ENCODE peak calls at places on chromosomes 2 and 18, in ten cellular contexts. M is H7, Z is AG04450, D is tibial artery, W is AG10803, B is astrocyte of the cerebellum, C is cardiac fibroblast, E is psoas muscle, H is mucosa of descending colon, J is epithelial cell of esophagus. R is an unnamed sample.

GRCh38 chr2:39370101-39370500 is 67.0 kb downstream of the MAP4K3 start:
- DNase-seq in M (no peak), Z (no peak), D (no peak), W (no peak), B (no peak), C (peak), E (no peak), H (no peak), J (peak), R (no peak)

GRCh38 chr2:156339110-156339847 is 6.8 kb upstream of the NR4A2 start:
- DNase-seq in M (no peak), Z (no peak), D (no peak), W (no peak), B (no peak), C (no peak), E (no peak), H (no peak), J (peak), R (no peak)

GRCh38 chr2:28952806-28953190 is 28.3 kb upstream of the TOGARAM2 start:
- DNase-seq in M (no peak), Z (no peak), D (no peak), W (no peak), B (no peak), C (no peak), E (no peak), H (no peak), J (no peak), R (no peak)

GRCh38 chr18:28766027-28766426 is 589.1 kb upstream of the CDH2 start:
- DNase-seq in M (no peak), Z (no peak), D (no peak), W (no peak), B (no peak), C (peak), E (no peak), H (no peak), J (no peak), R (no peak)

GRCh38 chr18:45589559-45590041 is 25.7 kb upstream of the SLC14A2 start:
- DNase-seq in M (peak), Z (peak), D (no peak), W (peak), B (peak), C (peak), E (peak), H (no peak), J (peak), R (no peak)

GRCh38 chr2:98134138-98134537 is 47.2 kb downstream of the VWA3B start:
- DNase-seq in M (peak), Z (no peak), D (no peak), W (no peak), B (peak), C (peak), E (peak), H (no peak), J (peak), R (no peak)

GRCh38 chr2:205717999-205718398 is 35.7 kb downstream of the NRP2 start:
- DNase-seq in M (no peak), Z (no peak), D (no peak), W (no peak), B (no peak), C (no peak), E (no peak), H (no peak), J (no peak), R (no peak)

GRCh38 chr2:228657807-228658402 is 476.4 kb upstream of the SPHKAP start:
- DNase-seq in M (peak), Z (no peak), D (no peak), W (peak), B (peak), C (peak), E (no peak), H (no peak), J (peak), R (no peak)

GRCh38 chr2:128037624-128038023 is 9.8 kb upstream of the SAP130 start:
- DNase-seq in M (peak), Z (no peak), D (no peak), W (no peak), B (no peak), C (no peak), E (no peak), H (no peak), J (no peak), R (no peak)

GRCh38 chr2:225400060-225400511 is 576 bp downstream of the NYAP2 start:
- DNase-seq in M (peak), Z (peak), D (no peak), W (peak), B (peak), C (peak), E (no peak), H (no peak), J (peak), R (no peak)

GRCh38 chr2:46801731-46802664 is 113.6 kb downstream of the MCFD2 start:
- DNase-seq in M (no peak), Z (no peak), D (no peak), W (peak), B (no peak), C (peak), E (no peak), H (no peak), J (peak), R (no peak)

GRCh38 chr2:231642631-231643493 is 50.2 kb downstream of the TEX44 start:
- DNase-seq in M (peak), Z (peak), D (peak), W (peak), B (peak), C (peak), E (peak), H (peak), J (peak), R (peak)

GRCh38 chr2:84882775-84883550 is 2.1 kb upstream of the TRABD2A start:
- DNase-seq in M (no peak), Z (no peak), D (no peak), W (no peak), B (no peak), C (no peak), E (no peak), H (no peak), J (no peak), R (no peak)

GRCh38 chr2:147468349-147468748 is 376.5 kb upstream of the ACVR2A start:
- DNase-seq in M (no peak), Z (no peak), D (no peak), W (no peak), B (no peak), C (no peak), E (no peak), H (no peak), J (no peak), R (no peak)

GRCh38 chr2:10305254-10305635 is 2.5 kb downstream of the HPCAL1 start:
- DNase-seq in M (no peak), Z (no peak), D (no peak), W (peak), B (no peak), C (no peak), E (no peak), H (peak), J (no peak), R (no peak)

GRCh38 chr2:160940699-160941098 is 219.5 kb upstream of the TANK start:
- DNase-seq in M (no peak), Z (no peak), D (no peak), W (peak), B (no peak), C (peak), E (no peak), H (no peak), J (peak), R (no peak)

GRCh38 chr2:234422242-234422641 is 74.6 kb downstream of the ARL4C start:
- DNase-seq in M (no peak), Z (peak), D (no peak), W (peak), B (peak), C (peak), E (no peak), H (no peak), J (peak), R (no peak)

GRCh38 chr2:201880620-201881381 is 74.5 kb downstream of the CDK15 start:
- DNase-seq in M (no peak), Z (no peak), D (peak), W (peak), B (no peak), C (peak), E (no peak), H (no peak), J (no peak), R (no peak)

GRCh38 chr2:238459081-238459629 is 32.4 kb downstream of the ASB1 start:
- DNase-seq in M (no peak), Z (no peak), D (peak), W (peak), B (peak), C (peak), E (peak), H (no peak), J (no peak), R (no peak)

GRCh38 chr2:232632904-232633412 is 446 bp upstream of the EFHD1 start:
- DNase-seq in M (no peak), Z (no peak), D (peak), W (no peak), B (no peak), C (peak), E (peak), H (peak), J (no peak), R (peak)

GRCh38 chr2:74566423-74567085 is 12.0 kb downstream of the DOK1 start:
- DNase-seq in M (no peak), Z (no peak), D (no peak), W (peak), B (peak), C (peak), E (no peak), H (no peak), J (peak), R (peak)

GRCh38 chr18:31555971-31556747 is 35.5 kb upstream of the TTR start:
- DNase-seq in M (peak), Z (peak), D (no peak), W (peak), B (peak), C (peak), E (no peak), H (no peak), J (peak), R (no peak)

GRCh38 chr18:6873352-6873751 is 143.8 kb downstream of the ARHGAP28 start:
- DNase-seq in M (no peak), Z (no peak), D (no peak), W (no peak), B (no peak), C (no peak), E (no peak), H (no peak), J (no peak), R (no peak)

GRCh38 chr2:22887426-22887825 is 497.6 kb upstream of the KLHL29 start:
- DNase-seq in M (no peak), Z (no peak), D (no peak), W (no peak), B (no peak), C (no peak), E (no peak), H (no peak), J (no peak), R (no peak)

GRCh38 chr18:67199993-67200617 is 316.4 kb downstream of the DSEL start:
- DNase-seq in M (no peak), Z (peak), D (no peak), W (peak), B (peak), C (peak), E (no peak), H (no peak), J (peak), R (no peak)

GRCh38 chr2:225270861-225271260 is 128.6 kb upstream of the NYAP2 start:
- DNase-seq in M (no peak), Z (no peak), D (no peak), W (peak), B (peak), C (peak), E (no peak), H (no peak), J (peak), R (no peak)

GRCh38 chr2:10449838-10450691 is 1.9 kb upstream of the ODC1 start:
- DNase-seq in M (peak), Z (no peak), D (no peak), W (no peak), B (no peak), C (peak), E (no peak), H (peak), J (peak), R (no peak)

DNA sequence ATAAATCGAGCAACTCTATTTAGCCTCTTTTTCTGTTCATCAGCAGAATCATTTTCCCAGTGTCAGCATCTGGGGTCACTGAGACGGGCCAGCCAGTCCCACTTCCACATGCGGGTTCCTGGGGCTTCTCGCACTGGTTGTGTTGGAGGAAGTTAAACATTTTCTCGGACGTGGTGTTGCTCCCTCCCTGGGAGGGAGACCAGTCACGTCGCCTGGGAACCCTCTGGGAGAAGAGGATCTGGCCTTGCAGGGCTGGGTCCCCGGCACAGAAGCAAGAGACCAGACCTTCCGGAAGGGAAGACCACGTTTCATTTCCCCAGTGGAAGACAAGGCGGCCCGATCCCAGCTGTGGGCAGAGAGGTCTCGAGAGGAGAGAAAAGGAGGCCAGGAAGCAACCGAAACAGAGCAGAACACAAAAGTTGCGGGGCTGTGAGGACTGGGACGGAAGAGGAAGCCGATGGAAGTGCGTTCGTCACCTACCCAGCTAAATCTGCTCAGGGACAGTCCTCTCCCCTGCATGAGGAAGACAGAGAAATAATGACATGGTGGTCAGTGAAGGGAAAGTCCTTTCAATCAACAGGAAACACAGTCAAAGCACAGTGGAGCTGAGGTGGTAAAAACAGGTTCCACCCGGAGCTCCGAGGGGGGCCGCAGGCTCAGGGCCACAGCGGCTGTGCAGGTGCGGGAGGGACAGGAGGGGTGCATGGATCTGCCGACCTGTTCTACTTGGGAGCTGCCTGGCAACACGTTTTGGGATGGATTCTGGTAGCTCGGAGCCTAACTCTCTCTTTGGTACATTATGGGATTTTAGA is 144.4 kb downstream of the MBP start:
- DNase-seq in M (no peak), Z (no peak), D (peak), W (no peak), B (no peak), C (peak), E (peak), H (peak), J (no peak), R (no peak)
- H3K4me3 ChIP-seq in M (no peak), Z (no peak), D (no peak), W (no peak), B (no peak), C (no peak), E (peak), H (no peak), J (no peak), R (peak)

GRCh38 chr2:235542728-235543125 is 48.9 kb downstream of the AGAP1 start:
- DNase-seq in M (peak), Z (no peak), D (no peak), W (no peak), B (no peak), C (no peak), E (no peak), H (peak), J (no peak), R (no peak)
- H3K4me3 ChIP-seq in M (no peak), Z (no peak), D (no peak), W (no peak), B (no peak), C (no peak), E (no peak), H (no peak), J (no peak), R (no peak)

DNA sequence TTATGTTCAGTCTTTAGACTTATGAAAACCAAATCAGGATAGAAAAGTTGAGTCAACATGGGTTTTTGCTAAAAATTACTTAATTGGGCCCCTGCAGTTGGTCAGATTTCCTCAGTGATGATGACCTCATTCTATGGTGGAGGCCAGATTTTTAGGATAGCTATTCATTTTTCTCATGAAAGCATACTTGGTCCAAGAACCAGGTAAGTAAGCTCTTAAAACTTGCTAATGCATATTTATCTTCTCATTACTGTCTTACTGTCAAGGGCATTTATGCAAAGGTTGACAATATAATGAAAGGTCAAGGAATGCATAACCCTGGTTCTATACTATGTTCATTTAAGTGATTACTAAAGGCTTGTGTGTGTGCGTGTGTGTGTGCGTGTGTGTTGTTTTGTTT is 650.6 kb downstream of the SATB2 start:
- DNase-seq in M (no peak), Z (no peak), D (no peak), W (peak), B (peak), C (peak), E (no peak), H (no peak), J (no peak), R (no peak)
- H3K4me3 ChIP-seq in M (no peak), Z (no peak), D (no peak), W (no peak), B (no peak), C (no peak), E (no peak), H (no peak), J (no peak), R (no peak)

GRCh38 chr2:61450144-61450543 is 20.7 kb downstream of the USP34 start:
- DNase-seq in M (no peak), Z (no peak), D (no peak), W (no peak), B (no peak), C (no peak), E (no peak), H (no peak), J (peak), R (no peak)

GRCh38 chr2:61451178-61451577 is 19.7 kb downstream of the USP34 start:
- DNase-seq in M (no peak), Z (no peak), D (no peak), W (no peak), B (no peak), C (no peak), E (no peak), H (no peak), J (no peak), R (no peak)

GRCh38 chr2:61443342-61444041 is 27.4 kb downstream of the USP34 start:
- DNase-seq in M (no peak), Z (no peak), D (no peak), W (no peak), B (no peak), C (no peak), E (no peak), H (no peak), J (no peak), R (no peak)

GRCh38 chr2:61452392-61452791 is 18.5 kb downstream of the USP34 start:
- DNase-seq in M (no peak), Z (no peak), D (no peak), W (no peak), B (no peak), C (no peak), E (no peak), H (no peak), J (no peak), R (no peak)

GRCh38 chr2:61448229-61448628 is 22.7 kb downstream of the USP34 start:
- DNase-seq in M (no peak), Z (no peak), D (no peak), W (no peak), B (no peak), C (no peak), E (no peak), H (no peak), J (no peak), R (no peak)
- H3K4me3 ChIP-seq in M (no peak), Z (no peak), D (no peak), W (no peak), B (no peak), C (no peak), E (no peak), H (no peak), J (no peak), R (no peak)

GRCh38 chr2:20181761-20182160 is 43.2 kb downstream of the SDC1 start:
- DNase-seq in M (no peak), Z (no peak), D (no peak), W (no peak), B (no peak), C (no peak), E (no peak), H (peak), J (no peak), R (no peak)

GRCh38 chr2:20179179-20179754 is 45.7 kb downstream of the SDC1 start:
- DNase-seq in M (no peak), Z (no peak), D (no peak), W (no peak), B (no peak), C (no peak), E (no peak), H (peak), J (no peak), R (no peak)

GRCh38 chr2:20179755-20180594 is 45.0 kb downstream of the SDC1 start:
- DNase-seq in M (peak), Z (no peak), D (no peak), W (no peak), B (no peak), C (no peak), E (no peak), H (peak), J (peak), R (no peak)

GRCh38 chr2:20182241-20182931 is 42.5 kb downstream of the SDC1 start:
- DNase-seq in M (peak), Z (no peak), D (no peak), W (peak), B (no peak), C (peak), E (peak), H (peak), J (peak), R (no peak)

GRCh38 chr2:20180676-20181648 is 44.0 kb downstream of the SDC1 start:
- DNase-seq in M (peak), Z (no peak), D (no peak), W (no peak), B (no peak), C (no peak), E (no peak), H (peak), J (no peak), R (no peak)
- H3K4me3 ChIP-seq in M (no peak), Z (no peak), D (no peak), W (no peak), B (no peak), C (no peak), E (no peak), H (no peak), J (no peak), R (no peak)

GRCh38 chr2:226792155-226792871 is 7.3 kb downstream of the IRS1 start:
- DNase-seq in M (peak), Z (no peak), D (no peak), W (peak), B (no peak), C (peak), E (no peak), H (no peak), J (peak), R (no peak)
- H3K4me3 ChIP-seq in M (peak), Z (peak), D (peak), W (peak), B (peak), C (peak), E (peak), H (no peak), J (peak), R (peak)

DNA sequence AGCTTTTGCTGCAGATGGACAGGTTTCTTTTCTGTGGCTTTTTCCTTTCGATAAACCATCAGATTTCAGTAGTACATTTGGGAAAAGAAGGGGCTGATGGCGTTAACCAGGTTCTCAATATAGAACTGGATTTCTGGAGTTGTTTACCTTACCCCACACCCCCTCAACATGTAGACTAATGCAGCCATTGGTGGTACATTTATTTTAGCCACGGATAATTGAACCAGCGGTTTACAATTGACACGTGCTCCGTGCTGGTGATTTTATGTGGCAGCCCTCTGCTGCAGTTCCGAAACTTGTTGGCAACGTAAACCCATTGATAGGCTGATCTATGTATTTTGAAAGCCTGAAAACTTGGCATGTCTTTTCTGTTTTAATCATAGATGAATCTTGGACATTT is 5.4 kb downstream of the SOX11 start:
- DNase-seq in M (no peak), Z (no peak), D (no peak), W (no peak), B (no peak), C (no peak), E (no peak), H (no peak), J (no peak), R (no peak)
- H3K4me3 ChIP-seq in M (peak), Z (peak), D (no peak), W (peak), B (peak), C (no peak), E (peak), H (no peak), J (peak), R (peak)

GRCh38 chr2:111030271-111030891 is 90.3 kb upstream of the BCL2L11 start:
- DNase-seq in M (peak), Z (no peak), D (no peak), W (no peak), B (peak), C (no peak), E (no peak), H (peak), J (peak), R (no peak)

GRCh38 chr2:111029135-111029927 is 91.4 kb upstream of the BCL2L11 start:
- DNase-seq in M (peak), Z (no peak), D (no peak), W (no peak), B (no peak), C (no peak), E (no peak), H (peak), J (peak), R (no peak)

GRCh38 chr2:111032721-111033532 is 87.8 kb upstream of the BCL2L11 start:
- DNase-seq in M (no peak), Z (no peak), D (no peak), W (no peak), B (no peak), C (peak), E (no peak), H (peak), J (peak), R (peak)

GRCh38 chr2:111028720-111029119 is 92.0 kb upstream of the BCL2L11 start:
- DNase-seq in M (no peak), Z (no peak), D (no peak), W (no peak), B (no peak), C (peak), E (no peak), H (peak), J (peak), R (no peak)

GRCh38 chr2:111031546-111032484 is 88.9 kb upstream of the BCL2L11 start:
- DNase-seq in M (no peak), Z (no peak), D (no peak), W (no peak), B (no peak), C (peak), E (no peak), H (no peak), J (no peak), R (peak)
- H3K4me3 ChIP-seq in M (no peak), Z (no peak), D (no peak), W (no peak), B (no peak), C (no peak), E (no peak), H (no peak), J (no peak), R (no peak)